ENCODE peak calls at places on chromosomes 4 and X, in eight cellular contexts. G, R, N, H, K, V, T and C are unnamed samples.
A peak's percentile ranks its signal among the peaks of the same experiment; 100 is the strongest.

GRCh38 chr4:149997881-149998421 is 80.3 kb upstream of the DCLK2 start:
- DNase-seq in N (no peak), H (no peak), V (no peak), G (no peak), T (no peak), K (no peak), R (no peak), C (no peak)

GRCh38 chr4:108360857-108361820 is 192.4 kb upstream of the LEF1 start:
- DNase-seq in T (no peak), V (no peak), N (peak; percentile 15), K (no peak), R (no peak), G (peak; percentile 44), H (peak; percentile 2), C (no peak)

GRCh38 chrX:1389181-1389992 is 2.5 kb downstream of the SLC25A6 start:
- DNase-seq in N (no peak), H (no peak), K (no peak), R (no peak), V (no peak), G (no peak), T (no peak), C (peak; percentile 22)

GRCh38 chr4:56976283-56976877 is 1.0 kb downstream of the NOA1 start:
- DNase-seq in N (no peak), T (peak; percentile 4), H (no peak), K (no peak), R (peak; percentile 26), G (no peak), V (no peak), C (peak; percentile 53)

GRCh38 chr4:101621120-101621519 is 169.4 kb upstream of the BANK1 start:
- DNase-seq in H (no peak), R (no peak), V (peak; percentile 16), T (no peak), K (no peak), N (peak; percentile 31), G (no peak), C (no peak)

GRCh38 chr4:5451243-5451642 is 257.1 kb downstream of the EVC2 start:
- DNase-seq in K (peak; percentile 24), V (no peak), H (no peak), N (no peak), T (no peak), G (no peak), R (no peak), C (no peak)

GRCh38 chrX:107562482-107562881 is 65.8 kb upstream of the PRPS1 start:
- DNase-seq in K (no peak), V (no peak), G (no peak), N (peak; percentile 62), R (no peak), T (no peak), H (no peak), C (no peak)

GRCh38 chrX:114717921-114718320 is 134.0 kb downstream of the HTR2C start:
- DNase-seq in G (no peak), R (no peak), K (no peak), V (no peak), H (no peak), N (no peak), T (no peak), C (no peak)